ENCODE peak calls at places on chromosome 5, in nine cellular contexts. L is prostate gland; Q is heart left ventricle; C is Karpas-422; Y is aorta; S is stomach; T is neural progenitor cell; P is uterus; G is CD8-positive, alpha-beta memory T cell. V is an unnamed sample. For H3K9me3, the result is how much of the 10 kb centered on the place peaks cover.

GRCh38 chr5:149808264-149808982 is 78.3 kb downstream of the PPARGC1B start:
- DNase-seq in S (no peak), P (no peak), Q (no peak), T (no peak), L (no peak), G (no peak), C (no peak), Y (peak), V (no peak)

GRCh38 chr5:143479394-143479793 is 75.9 kb upstream of the NR3C1 start:
- DNase-seq in T (no peak), C (no peak), Q (no peak), P (no peak), L (no peak), G (no peak), S (no peak), Y (no peak), V (no peak)

GRCh38 chr5:154758501-154758900 is 3.3 kb downstream of the LARP1 start:
- DNase-seq in Y (no peak), S (no peak), P (no peak), L (no peak), T (no peak), Q (no peak), C (no peak), G (no peak), V (no peak)

GRCh38 chr5:74370168-74370567 is 270.4 kb downstream of the ENC1 start:
- DNase-seq in L (peak), G (no peak), C (no peak), T (no peak), P (no peak), Y (no peak), S (no peak), Q (no peak), V (no peak)

GRCh38 chr5:97644896-97645295 is 461.8 kb upstream of the RIOK2 start:
- DNase-seq in L (no peak), S (no peak), P (no peak), C (no peak), G (no peak), Y (no peak), Q (no peak), T (no peak), V (no peak)

GRCh38 chr5:64637144-64637543 is 53.2 kb upstream of the SHISAL2B start:
- DNase-seq in Q (no peak), S (no peak), L (no peak), Y (no peak), T (no peak), P (no peak), G (no peak), C (no peak), V (no peak)

GRCh38 chr5:1008451-1009358 is at the start of gene NKD2:
- DNase-seq in T (peak), L (no peak), G (peak), Q (peak), Y (peak), P (peak), S (peak), C (no peak), V (peak)

GRCh38 chr5:102638316-102638715 is 116.8 kb upstream of the PAM start:
- DNase-seq in L (no peak), S (no peak), T (no peak), Y (no peak), G (no peak), Q (no peak), P (no peak), C (no peak), V (no peak)

GRCh38 chr5:58891072-58891970 is 308.4 kb downstream of the RAB3C start:
- DNase-seq in P (peak), Y (peak), G (peak), C (peak), S (peak), T (peak), L (peak), Q (peak), V (peak)

GRCh38 chr5:55993628-55994501 is 898 bp downstream of the IL6ST start:
- DNase-seq in S (no peak), G (peak), P (no peak), T (no peak), C (peak), Y (no peak), L (no peak), Q (no peak), V (no peak)

GRCh38 chr5:142819292-142819691 is 49.1 kb downstream of the ARHGAP26 start:
- DNase-seq in G (no peak), P (no peak), S (no peak), T (no peak), L (no peak), Y (no peak), C (no peak), Q (no peak), V (no peak)

GRCh38 chr5:73218552-73219171 is 45.7 kb downstream of the TMEM174 start:
- DNase-seq in Q (no peak), C (no peak), L (no peak), S (no peak), T (peak), Y (no peak), G (no peak), P (no peak), V (no peak)

GRCh38 chr5:24103624-24104023 is 541.2 kb downstream of the CDH10 start:
- DNase-seq in P (no peak), T (no peak), C (no peak), L (no peak), S (no peak), Y (no peak), G (no peak), Q (no peak), V (no peak)

GRCh38 chr5:80739057-80739456 is 84.3 kb upstream of the DHFR start:
- DNase-seq in S (no peak), Q (no peak), G (no peak), P (no peak), T (no peak), C (no peak), L (no peak), Y (no peak), V (no peak)

GRCh38 chr5:159286420-159287035 is 23.4 kb downstream of the UBLCP1 start:
- DNase-seq in C (peak), T (peak), L (no peak), P (no peak), Q (no peak), G (no peak), S (no peak), Y (no peak), V (no peak)

GRCh38 chr5:88952996-88953643 is 70.1 kb upstream of the MEF2C start:
- DNase-seq in S (no peak), P (no peak), Y (no peak), T (no peak), C (no peak), Q (no peak), L (no peak), G (no peak), V (no peak)

GRCh38 chr5:57772512-57772911 is 289.9 kb upstream of the ACTBL2 start:
- DNase-seq in Q (no peak), C (no peak), T (no peak), P (no peak), L (no peak), S (no peak), Y (no peak), G (no peak), V (no peak)

GRCh38 chr5:62457071-62457470 is 44.5 kb downstream of the IPO11 start:
- DNase-seq in G (no peak), P (no peak), C (no peak), Q (no peak), L (no peak), T (no peak), S (no peak), Y (no peak), V (no peak)

GRCh38 chr5:126675338-126675737 is 74.6 kb downstream of the PHAX start:
- DNase-seq in S (no peak), T (no peak), P (no peak), C (no peak), Y (no peak), G (no peak), L (no peak), Q (no peak), V (no peak)

GRCh38 chr5:11504794-11505193 is 399.5 kb downstream of the CTNND2 start:
- DNase-seq in Q (no peak), S (no peak), G (no peak), P (no peak), T (peak), L (no peak), Y (no peak), C (no peak), V (no peak)

GRCh38 chr5:150557507-150557872 is 49.6 kb downstream of the NDST1 start:
- DNase-seq in T (no peak), L (no peak), Y (no peak), Q (no peak), S (no peak), C (no peak), P (no peak), G (no peak), V (no peak)

GRCh38 chr5:112253478-112254250 is 165.4 kb downstream of the EPB41L4A start:
- DNase-seq in Y (no peak), T (no peak), Q (no peak), C (no peak), P (peak), G (no peak), L (peak), S (no peak), V (no peak)

GRCh38 chr5:158406884-158407790 is 548.2 kb upstream of the CLINT1 start:
- DNase-seq in L (no peak), G (no peak), Y (no peak), T (no peak), S (no peak), P (no peak), C (no peak), Q (no peak), V (no peak)

GRCh38 chr5:149381986-149382338 is 2.9 kb upstream of the IL17B start:
- DNase-seq in P (peak), Y (peak), L (peak), T (peak), C (peak), S (peak), Q (peak), G (peak), V (peak)

GRCh38 chr5:81450940-81451339 is 57.0 kb upstream of the ACOT12 start:
- DNase-seq in G (no peak), P (no peak), L (no peak), Q (no peak), T (no peak), S (no peak), C (no peak), Y (no peak), V (no peak)

GRCh38 chr5:35101016-35101415 is 53.3 kb upstream of the AGXT2 start:
- DNase-seq in T (no peak), Q (no peak), G (no peak), L (no peak), Y (no peak), S (no peak), P (no peak), C (no peak), V (no peak)

GRCh38 chr5:176784218-176785165 is 25.9 kb upstream of the UNC5A start:
- DNase-seq in G (no peak), Q (no peak), P (no peak), C (no peak), L (no peak), S (no peak), Y (peak), T (no peak), V (no peak)

GRCh38 chr5:175609504-175609903 is 48.4 kb upstream of the HRH2 start:
- DNase-seq in S (no peak), L (no peak), T (no peak), P (no peak), C (no peak), G (no peak), Y (no peak), Q (no peak), V (no peak)

GRCh38 chr5:41716382-41716781 is 153.8 kb downstream of the OXCT1 start:
- DNase-seq in Y (no peak), L (no peak), T (no peak), G (no peak), P (no peak), S (no peak), Q (no peak), C (no peak), V (no peak)

GRCh38 chr5:10289353-10289752 is 18.3 kb downstream of the CMBL start:
- DNase-seq in C (peak), L (peak), Y (no peak), T (no peak), S (peak), Q (no peak), G (no peak), P (no peak), V (no peak)

GRCh38 chr5:31639488-31640011 is 619 bp downstream of the PDZD2 start:
- DNase-seq in T (peak), S (no peak), Y (no peak), G (no peak), L (no peak), Q (no peak), C (no peak), P (no peak), V (no peak)

GRCh38 chr5:15026011-15026481 is 154.5 kb upstream of the ANKH start:
- DNase-seq in G (no peak), S (no peak), P (no peak), C (no peak), L (no peak), Y (no peak), Q (no peak), T (no peak), V (no peak)

GRCh38 chr5:135456238-135457099 is 4.3 kb upstream of the TIFAB start:
- DNase-seq in L (no peak), Q (peak), P (no peak), T (no peak), S (peak), Y (peak), C (no peak), G (no peak), V (no peak)

GRCh38 chr5:151213803-151214613 is 9.9 kb downstream of the CCDC69 start:
- DNase-seq in P (peak), L (no peak), C (peak), Y (peak), Q (peak), S (peak), T (no peak), G (peak), V (peak)

GRCh38 chr5:143516249-143516648 is 112.8 kb upstream of the NR3C1 start:
- DNase-seq in L (no peak), P (no peak), T (no peak), S (no peak), Y (no peak), G (no peak), Q (no peak), C (peak), V (no peak)

GRCh38 chr5:131379071-131379538 is 115.3 kb downstream of the CDC42SE2 start:
- DNase-seq in C (no peak), T (no peak), Y (no peak), S (no peak), P (no peak), G (peak), L (no peak), Q (no peak), V (no peak)

GRCh38 chr5:17691781-17692180 is 57.5 kb downstream of the TAF11L14 start:
- DNase-seq in Y (no peak), L (no peak), C (no peak), P (no peak), S (no peak), G (no peak), Q (no peak), T (no peak), V (no peak)
- H3K9me3 ChIP-seq in Y (under half), L (under half), C (under half), P (under half), S (under half), G (under half), Q (under half), T (under half), V (under half)

GRCh38 chr5:134257176-134257575 is 31.3 kb upstream of the PPP2CA start:
- DNase-seq in G (no peak), T (no peak), L (no peak), Y (no peak), C (no peak), Q (no peak), P (no peak), S (no peak), V (no peak)
- H3K9me3 ChIP-seq in G (under half), T (under half), L (under half), Y (under half), C (under half), Q (under half), P (under half), S (under half), V (under half)

DNA sequence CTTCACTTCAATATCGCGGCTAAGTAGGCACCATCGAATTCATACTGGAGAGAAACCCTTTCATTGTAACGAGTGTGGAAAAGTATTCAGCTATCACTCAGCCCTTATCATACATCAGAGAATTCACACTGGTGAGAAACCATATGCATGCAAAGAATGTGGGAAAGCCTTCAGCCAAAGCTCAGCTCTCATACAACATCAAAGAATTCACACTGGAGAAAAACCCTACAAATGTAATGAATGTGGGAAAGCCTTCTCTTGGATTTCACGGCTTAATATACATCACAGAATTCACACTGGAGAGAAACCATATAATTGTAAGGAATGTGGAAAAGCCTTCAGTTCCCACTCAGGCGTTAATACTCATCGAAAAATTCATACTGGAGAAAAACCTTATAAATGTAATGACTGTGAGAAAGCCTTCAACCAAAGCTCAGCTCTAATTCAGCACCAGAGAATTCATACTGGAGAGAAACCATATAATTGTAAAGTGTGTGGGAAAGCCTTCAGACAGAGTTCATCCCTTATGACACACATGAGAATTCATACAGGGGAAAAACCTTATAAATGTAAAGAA is 9.5 kb downstream of the ZNF879 start:
- DNase-seq in S (no peak), P (no peak), Q (no peak), C (no peak), G (no peak), Y (no peak), T (no peak), L (no peak), V (no peak)
- H3K9me3 ChIP-seq in S (half or more), P (under half), Q (under half), C (under half), G (half or more), Y (under half), T (half or more), L (under half), V (half or more)

GRCh38 chr5:140780512-140780911 is 5.4 kb upstream of the PCDHA1 start:
- DNase-seq in T (no peak), P (no peak), Q (no peak), S (no peak), C (no peak), G (no peak), L (no peak), Y (no peak), V (no peak)
- H3K9me3 ChIP-seq in T (under half), P (under half), Q (under half), S (half or more), C (under half), G (under half), L (under half), Y (under half), V (under half)

GRCh38 chr5:2629035-2629434 is 122.4 kb downstream of the IRX2 start:
- DNase-seq in T (peak), P (no peak), L (no peak), S (no peak), Y (no peak), G (no peak), C (no peak), Q (no peak), V (no peak)

GRCh38 chr5:2634399-2635176 is 116.9 kb downstream of the IRX2 start:
- DNase-seq in L (no peak), G (no peak), S (no peak), C (no peak), P (no peak), T (no peak), Q (no peak), Y (no peak), V (no peak)

GRCh38 chr5:2633992-2634391 is 117.5 kb downstream of the IRX2 start:
- DNase-seq in Y (no peak), S (no peak), T (no peak), G (no peak), L (no peak), C (no peak), Q (no peak), P (no peak), V (no peak)
- H3K9me3 ChIP-seq in Y (under half), S (under half), T (under half), G (under half), L (under half), C (under half), Q (under half), P (under half), V (under half)

DNA sequence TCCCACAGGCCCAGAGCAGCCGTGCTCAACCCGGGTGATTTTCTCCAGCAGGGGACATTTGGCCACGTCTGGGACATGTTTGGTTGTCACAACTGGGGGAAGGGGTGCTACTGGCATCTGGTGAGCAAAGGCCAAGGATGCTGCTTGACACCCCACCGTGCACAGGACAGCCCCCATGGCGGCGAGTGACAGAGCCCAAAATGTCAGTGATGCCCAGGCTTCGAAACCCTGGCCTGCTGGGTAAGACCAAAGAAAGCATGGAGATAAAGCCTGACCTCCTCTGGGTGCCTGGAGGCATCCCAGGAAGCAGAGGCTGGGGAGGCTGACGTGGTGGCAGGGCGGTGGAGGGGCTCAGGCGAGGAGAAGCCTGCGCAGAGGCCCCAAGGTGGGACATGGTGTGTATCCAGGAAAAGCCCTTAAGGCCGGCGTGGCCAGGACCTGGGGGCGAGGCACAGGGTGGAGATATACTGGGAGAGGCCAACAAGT is 66.4 kb downstream of the ZNF354C start:
- DNase-seq in Y (peak), Q (no peak), S (peak), T (no peak), P (no peak), L (no peak), C (no peak), G (no peak), V (no peak)
- H3K9me3 ChIP-seq in Y (under half), Q (under half), S (under half), T (under half), P (under half), L (under half), C (under half), G (under half), V (under half)

DNA sequence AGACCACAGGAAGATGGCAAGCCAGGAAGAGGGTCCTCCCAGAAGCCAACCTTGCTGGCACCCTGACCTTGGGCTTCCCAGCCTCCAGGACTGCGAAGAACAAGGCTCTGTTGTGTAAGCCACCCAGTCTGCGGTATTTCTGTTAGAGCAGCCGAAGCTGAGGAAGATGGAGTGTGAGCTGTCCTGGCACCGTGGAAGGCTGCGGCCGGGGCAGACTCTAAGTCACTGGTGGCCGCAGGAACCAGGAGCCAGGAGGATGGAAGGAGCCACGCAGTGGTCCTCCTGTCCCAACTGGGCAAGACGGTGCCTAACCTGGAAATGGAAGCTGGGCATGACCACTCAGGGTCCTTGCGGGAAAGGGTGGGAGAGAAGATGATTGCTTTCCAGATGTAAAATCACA is 89.1 kb downstream of the ZNF354C start:
- DNase-seq in S (no peak), L (no peak), G (no peak), C (no peak), T (no peak), P (no peak), Q (peak), Y (peak), V (no peak)
- H3K9me3 ChIP-seq in S (under half), L (under half), G (under half), C (under half), T (under half), P (under half), Q (under half), Y (under half), V (under half)

GRCh38 chr5:2900360-2900759 is 148.9 kb upstream of the IRX2 start:
- DNase-seq in C (no peak), L (no peak), T (no peak), P (no peak), S (no peak), G (no peak), Q (no peak), Y (no peak), V (no peak)

GRCh38 chr5:2902186-2902585 is 150.7 kb upstream of the IRX2 start:
- DNase-seq in Y (no peak), L (no peak), T (no peak), G (no peak), P (no peak), S (no peak), Q (no peak), C (no peak), V (no peak)

GRCh38 chr5:2901096-2901495 is 149.6 kb upstream of the IRX2 start:
- DNase-seq in L (no peak), T (no peak), P (no peak), S (no peak), C (no peak), Q (no peak), Y (no peak), G (no peak), V (no peak)

GRCh38 chr5:2902742-2903297 is 151.3 kb upstream of the IRX2 start:
- DNase-seq in S (no peak), T (no peak), Y (no peak), G (no peak), L (no peak), P (no peak), C (no peak), Q (no peak), V (no peak)

DNA sequence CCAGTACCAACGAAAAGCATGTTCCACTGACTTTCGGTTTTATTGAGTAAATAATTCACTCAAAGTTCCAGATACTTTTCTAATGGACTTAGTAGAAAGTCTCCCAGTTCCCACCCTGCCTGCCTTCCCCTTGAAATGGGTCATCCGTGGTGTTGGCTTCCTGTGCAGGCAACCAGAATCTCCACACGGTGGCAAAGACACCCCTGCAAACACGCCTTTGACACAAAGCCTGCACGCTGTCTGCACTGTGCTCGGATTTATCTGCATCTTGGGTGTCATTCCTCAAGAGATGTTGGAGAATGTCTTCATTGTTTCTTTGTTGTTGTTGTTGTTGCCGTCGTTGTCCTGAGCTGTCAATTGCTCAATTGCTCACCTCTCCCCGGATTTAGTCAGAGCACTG is 150.0 kb upstream of the IRX2 start:
- DNase-seq in Y (no peak), S (no peak), P (no peak), L (no peak), Q (no peak), T (no peak), C (no peak), G (no peak), V (no peak)
- H3K9me3 ChIP-seq in Y (under half), S (under half), P (under half), L (under half), Q (under half), T (under half), C (under half), G (under half), V (under half)

V was measured in T-helper 17 cell.